ENCODE peak calls at places on chromosomes 4 and X, in eight cellular contexts. J, O, C, S, X, Q, U and P are unnamed samples.

GRCh38 chrX:38985945-38986344 is 184.7 kb downstream of the MID1IP1 start:
- DNase-seq in C (no peak), J (no peak), Q (no peak), U (no peak), X (no peak), S (no peak), O (no peak), P (no peak)

GRCh38 chr4:4248885-4249203 is 821 bp upstream of the TMEM128 start:
- DNase-seq in U (peak; percentile 20), S (no peak), Q (peak; percentile 9), O (no peak), C (no peak), J (no peak), X (no peak), P (no peak)

GRCh38 chrX:15797707-15798106 is 7.4 kb downstream of the ZRSR2 start:
- DNase-seq in U (no peak), Q (no peak), X (no peak), C (no peak), J (no peak), O (no peak), S (no peak), P (no peak)

GRCh38 chrX:106999002-106999975 is 723 bp downstream of the MORC4 start:
- DNase-seq in O (peak; percentile 17), Q (peak; percentile 28), J (peak; percentile 76), X (peak; percentile 25), C (peak; percentile 42), S (peak; percentile 84), U (peak; percentile 54), P (peak; percentile 63)

GRCh38 chrX:103562801-103563200 is 22.5 kb upstream of the TCEAL4 start:
- DNase-seq in O (no peak), C (no peak), X (no peak), U (no peak), Q (no peak), S (no peak), J (no peak), P (no peak)

GRCh38 chr4:87975466-87975865 is at the start of gene SPP1:
- DNase-seq in J (no peak), Q (peak; percentile 66), U (peak; percentile 43), X (peak; percentile 25), C (no peak), S (no peak), O (no peak), P (no peak)

GRCh38 chr4:109169160-109169559 is 133.3 kb downstream of the COL25A1 start:
- DNase-seq in X (no peak), J (no peak), C (no peak), S (no peak), Q (no peak), O (no peak), U (no peak), P (no peak)

GRCh38 chr4:85756938-85757337 is 282.0 kb downstream of the ARHGAP24 start:
- DNase-seq in O (no peak), U (peak; percentile 7), X (no peak), S (no peak), J (no peak), C (no peak), Q (no peak), P (no peak)

GRCh38 chr4:30716158-30716557 is 4.0 kb upstream of the PCDH7 start:
- DNase-seq in Q (peak; percentile 2), J (no peak), C (no peak), U (peak; percentile 40), O (no peak), S (no peak), X (peak; percentile 6), P (no peak)

GRCh38 chr4:1410491-1411325 is 4.5 kb upstream of the NKX1-1 start:
- DNase-seq in O (no peak), J (peak; percentile 51), C (peak; percentile 98), X (no peak), Q (peak; percentile 15), S (peak; percentile 91), U (peak; percentile 48), P (peak; percentile 74)

GRCh38 chr4:89915937-89916336 is 21.3 kb downstream of the MMRN1 start:
- DNase-seq in O (no peak), J (no peak), S (no peak), Q (no peak), U (no peak), C (no peak), X (no peak), P (no peak)

GRCh38 chr4:180665481-180665880 is 1577.7 kb upstream of the TENM3 start:
- DNase-seq in J (no peak), U (no peak), O (no peak), C (no peak), X (no peak), Q (no peak), S (no peak), P (no peak)

GRCh38 chr4:180668732-180669131 is 1574.5 kb upstream of the TENM3 start:
- DNase-seq in C (no peak), J (no peak), O (no peak), S (no peak), U (no peak), Q (no peak), X (no peak), P (no peak)

GRCh38 chr4:180669637-180670036 is 1573.6 kb upstream of the TENM3 start:
- DNase-seq in U (no peak), J (no peak), C (no peak), O (no peak), X (no peak), Q (no peak), S (no peak), P (no peak)

GRCh38 chr4:180665994-180666818 is 1577.0 kb upstream of the TENM3 start:
- DNase-seq in C (no peak), S (no peak), O (no peak), U (peak; percentile 42), Q (peak; percentile 47), X (peak; percentile 6), J (no peak), P (no peak)

DNA sequence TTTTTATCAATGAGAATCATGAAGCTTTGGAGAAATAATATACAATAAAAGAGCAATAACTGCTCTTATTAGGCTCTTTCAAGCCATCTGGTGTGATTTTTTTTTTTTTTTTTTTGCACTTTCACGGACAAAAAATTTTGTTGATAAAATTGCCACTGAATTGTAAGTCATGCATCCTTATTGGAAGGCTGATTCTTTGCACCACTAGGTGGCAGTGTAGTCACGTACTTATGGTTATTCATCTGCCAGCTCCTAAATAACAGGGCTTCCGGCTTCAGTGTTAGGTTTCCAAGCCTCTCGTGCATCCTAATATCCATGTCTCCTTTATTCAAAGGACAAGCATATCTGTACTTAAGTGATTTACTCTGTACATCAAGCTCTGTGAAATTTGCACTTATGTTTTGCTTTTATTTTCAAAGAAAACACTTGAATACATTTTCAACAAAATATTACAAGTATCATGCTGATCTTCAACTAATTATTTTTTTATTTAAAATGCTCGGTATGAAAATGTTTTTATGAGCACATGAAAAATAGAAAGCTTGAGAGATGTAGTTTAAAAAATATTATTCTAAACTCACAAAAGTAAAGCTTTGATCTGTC is 1578.3 kb upstream of the TENM3 start:
- DNase-seq in J (peak; percentile 72), C (peak; percentile 77), X (peak; percentile 35), S (no peak), U (peak; percentile 59), Q (peak; percentile 66), O (peak; percentile 62), P (no peak)
- TF ChIP-seq EP300 in J (no peak), C (no peak), X (no peak), S (no peak), U (no peak), Q (no peak), O (no peak), P (no peak)

GRCh38 chr4:134390327-134390726 is 188.7 kb upstream of the PABPC4L start:
- DNase-seq in X (no peak), Q (no peak), O (no peak), C (no peak), S (no peak), U (no peak), J (no peak), P (no peak)
- TF ChIP-seq EP300 in X (no peak), Q (no peak), O (no peak), C (no peak), S (no peak), U (no peak), J (no peak), P (no peak)

GRCh38 chr4:170386511-170386910 is 296.8 kb upstream of the AADAT start:
- DNase-seq in X (no peak), U (no peak), O (no peak), Q (no peak), S (no peak), J (no peak), C (no peak), P (no peak)
- TF ChIP-seq EP300 in X (no peak), U (no peak), O (no peak), Q (no peak), S (no peak), J (no peak), C (no peak), P (no peak)

DNA sequence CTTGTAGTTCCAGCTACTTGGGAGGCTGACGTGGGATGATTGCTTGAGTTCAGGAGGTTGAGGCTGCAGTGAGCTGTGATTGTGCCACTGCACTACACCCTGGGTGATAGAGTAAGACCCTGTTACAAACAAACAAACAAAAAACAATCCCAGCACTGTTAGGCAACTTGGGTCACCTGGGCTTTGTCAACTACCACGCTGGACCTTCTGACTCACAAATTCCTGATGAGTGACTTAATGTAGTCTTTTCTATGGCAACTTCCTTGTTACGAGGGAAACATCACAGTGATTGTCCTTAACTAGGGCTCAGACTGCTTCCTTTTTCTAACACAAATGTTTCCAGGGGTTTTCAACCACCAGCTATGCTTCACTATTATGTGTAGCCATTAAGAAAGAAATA is 128.8 kb upstream of the GPC4 start:
- DNase-seq in J (no peak), Q (peak; percentile 65), S (no peak), O (no peak), C (no peak), X (no peak), U (no peak), P (no peak)
- TF ChIP-seq EP300 in J (no peak), Q (peak; percentile 45), S (no peak), O (no peak), C (no peak), X (no peak), U (no peak), P (no peak)

DNA sequence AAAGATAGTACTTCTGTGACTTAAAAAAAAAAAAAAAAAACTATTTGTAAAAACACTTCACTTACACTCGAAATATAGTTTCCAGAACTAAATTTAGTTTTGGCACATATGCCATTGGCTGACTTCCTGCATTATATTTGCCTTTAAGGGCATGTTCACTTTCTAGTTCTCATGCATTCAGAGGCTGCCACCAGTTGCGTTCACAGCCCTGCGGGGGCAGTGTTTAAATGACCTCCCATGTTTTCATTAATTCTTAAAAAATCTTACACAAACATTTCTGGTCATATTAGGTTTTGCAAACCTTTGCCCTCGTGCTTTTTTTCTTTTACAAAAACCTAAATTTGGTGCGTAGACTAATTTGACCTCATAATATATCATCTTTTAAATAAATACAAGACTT is 12.5 kb upstream of the ARHGAP6 start:
- DNase-seq in U (no peak), O (no peak), C (no peak), J (no peak), S (no peak), X (no peak), Q (no peak), P (no peak)
- TF ChIP-seq EP300 in U (no peak), O (no peak), C (no peak), J (no peak), S (no peak), X (no peak), Q (no peak), P (no peak)